ENCODE peak calls at places on chromosomes 4 and X, in seven cellular contexts. One of them, this sample, is unnamed.

GRCh38 chr4:71377561-71377960 is 38.7 kb downstream of the SLC4A4 start:
- DNase-seq in A549: peak; percentile 42
- DNase-seq in SK-N-SH: no peak
- DNase-seq in stomach: no peak
- DNase-seq in ovary: no peak
- DNase-seq in transverse colon: no peak
- DNase-seq in upper lobe of left lung: no peak
- DNase-seq in this sample: no peak

GRCh38 chrX:16461968-16462367 is 188.0 kb upstream of the S100G start:
- DNase-seq in A549: no peak
- DNase-seq in SK-N-SH: no peak
- DNase-seq in stomach: no peak
- DNase-seq in ovary: no peak
- DNase-seq in transverse colon: no peak
- DNase-seq in upper lobe of left lung: no peak
- DNase-seq in this sample: no peak

GRCh38 chrX:30275498-30275897 is 28.6 kb downstream of the MAGEB1 start:
- DNase-seq in A549: peak; percentile 55
- DNase-seq in SK-N-SH: no peak
- DNase-seq in stomach: no peak
- DNase-seq in ovary: no peak
- DNase-seq in transverse colon: no peak
- DNase-seq in upper lobe of left lung: no peak
- DNase-seq in this sample: no peak

GRCh38 chr4:99157478-99157935 is 13.4 kb upstream of the ADH4 start:
- DNase-seq in A549: peak; percentile 38
- DNase-seq in SK-N-SH: no peak
- DNase-seq in stomach: no peak
- DNase-seq in ovary: no peak
- DNase-seq in transverse colon: no peak
- DNase-seq in upper lobe of left lung: no peak
- DNase-seq in this sample: no peak

GRCh38 chr4:156378053-156378665 is 424.5 kb upstream of the CTSO start:
- DNase-seq in A549: peak; percentile 14
- DNase-seq in SK-N-SH: peak; percentile 23
- DNase-seq in stomach: no peak
- DNase-seq in ovary: peak; percentile 8
- DNase-seq in transverse colon: no peak
- DNase-seq in upper lobe of left lung: no peak
- DNase-seq in this sample: no peak

GRCh38 chr4:41264212-41264611 is 7.5 kb downstream of the UCHL1 start:
- DNase-seq in A549: no peak
- DNase-seq in SK-N-SH: no peak
- DNase-seq in stomach: no peak
- DNase-seq in ovary: no peak
- DNase-seq in transverse colon: no peak
- DNase-seq in upper lobe of left lung: no peak
- DNase-seq in this sample: no peak

GRCh38 chr4:3719191-3719590 is 47.0 kb upstream of the ADRA2C start:
- DNase-seq in A549: no peak
- DNase-seq in SK-N-SH: no peak
- DNase-seq in stomach: no peak
- DNase-seq in ovary: no peak
- DNase-seq in transverse colon: no peak
- DNase-seq in upper lobe of left lung: no peak
- DNase-seq in this sample: no peak

GRCh38 chr4:185933078-185933581 is 121.1 kb upstream of the SORBS2 start:
- DNase-seq in A549: no peak
- DNase-seq in SK-N-SH: no peak
- DNase-seq in stomach: no peak
- DNase-seq in ovary: no peak
- DNase-seq in transverse colon: no peak
- DNase-seq in upper lobe of left lung: no peak
- DNase-seq in this sample: no peak

GRCh38 chr4:120293341-120293740 is 226.7 kb upstream of the MAD2L1 start:
- DNase-seq in A549: no peak
- DNase-seq in SK-N-SH: no peak
- DNase-seq in stomach: no peak
- DNase-seq in ovary: no peak
- DNase-seq in transverse colon: no peak
- DNase-seq in upper lobe of left lung: no peak
- DNase-seq in this sample: no peak

GRCh38 chr4:80713409-80713808 is 317.1 kb upstream of the BMP3 start:
- DNase-seq in A549: no peak
- DNase-seq in SK-N-SH: no peak
- DNase-seq in stomach: no peak
- DNase-seq in ovary: no peak
- DNase-seq in transverse colon: peak; percentile 8
- DNase-seq in upper lobe of left lung: no peak
- DNase-seq in this sample: peak; percentile 76

GRCh38 chr4:99248714-99249113 is 29.7 kb upstream of the ADH6 start:
- DNase-seq in A549: no peak
- DNase-seq in SK-N-SH: no peak
- DNase-seq in stomach: no peak
- DNase-seq in ovary: no peak
- DNase-seq in transverse colon: no peak
- DNase-seq in upper lobe of left lung: no peak
- DNase-seq in this sample: no peak

GRCh38 chr4:74583757-74584156 is 138.8 kb downstream of the AREG start:
- DNase-seq in A549: peak; percentile 17
- DNase-seq in SK-N-SH: no peak
- DNase-seq in stomach: no peak
- DNase-seq in ovary: no peak
- DNase-seq in transverse colon: no peak
- DNase-seq in upper lobe of left lung: no peak
- DNase-seq in this sample: no peak

GRCh38 chr4:123939621-123940020 is 543.0 kb downstream of the SPRY1 start:
- DNase-seq in A549: no peak
- DNase-seq in SK-N-SH: no peak
- DNase-seq in stomach: no peak
- DNase-seq in ovary: no peak
- DNase-seq in transverse colon: no peak
- DNase-seq in upper lobe of left lung: no peak
- DNase-seq in this sample: no peak

GRCh38 chr4:123833156-123833555 is 436.6 kb downstream of the SPRY1 start:
- DNase-seq in A549: no peak
- DNase-seq in SK-N-SH: no peak
- DNase-seq in stomach: no peak
- DNase-seq in ovary: no peak
- DNase-seq in transverse colon: no peak
- DNase-seq in upper lobe of left lung: no peak
- DNase-seq in this sample: no peak

GRCh38 chrX:13845721-13846378 is 29.0 kb upstream of the GPM6B start:
- DNase-seq in A549: no peak
- DNase-seq in SK-N-SH: no peak
- DNase-seq in stomach: no peak
- DNase-seq in ovary: no peak
- DNase-seq in transverse colon: no peak
- DNase-seq in upper lobe of left lung: no peak
- DNase-seq in this sample: no peak

GRCh38 chrX:69128573-69128972 is 36.7 kb downstream of the PJA1 start:
- DNase-seq in A549: no peak
- DNase-seq in SK-N-SH: peak; percentile 63
- DNase-seq in stomach: peak; percentile 30
- DNase-seq in ovary: peak; percentile 51
- DNase-seq in transverse colon: no peak
- DNase-seq in upper lobe of left lung: peak; percentile 85
- DNase-seq in this sample: no peak

GRCh38 chr4:47785196-47785595 is 52.7 kb downstream of the CORIN start:
- DNase-seq in A549: no peak
- DNase-seq in SK-N-SH: no peak
- DNase-seq in stomach: no peak
- DNase-seq in ovary: no peak
- DNase-seq in transverse colon: no peak
- DNase-seq in upper lobe of left lung: no peak
- DNase-seq in this sample: no peak

GRCh38 chrX:35244796-35245508 is 302.4 kb downstream of the FAM47B start:
- DNase-seq in A549: no peak
- DNase-seq in SK-N-SH: no peak
- DNase-seq in stomach: no peak
- DNase-seq in ovary: no peak
- DNase-seq in transverse colon: no peak
- DNase-seq in upper lobe of left lung: peak; percentile 39
- DNase-seq in this sample: no peak

GRCh38 chrX:13000311-13000811 is 25.5 kb downstream of the TMSB4X start:
- DNase-seq in A549: no peak
- DNase-seq in SK-N-SH: no peak
- DNase-seq in stomach: no peak
- DNase-seq in ovary: no peak
- DNase-seq in transverse colon: no peak
- DNase-seq in upper lobe of left lung: no peak
- DNase-seq in this sample: no peak

GRCh38 chr4:6674500-6675149 is 19.1 kb upstream of the S100P start:
- DNase-seq in A549: peak; percentile 66
- DNase-seq in SK-N-SH: peak; percentile 62
- DNase-seq in stomach: peak; percentile 58
- DNase-seq in ovary: no peak
- DNase-seq in transverse colon: peak; percentile 64
- DNase-seq in upper lobe of left lung: no peak
- DNase-seq in this sample: no peak

GRCh38 chrX:68045008-68045577 is 388.2 kb downstream of the OPHN1 start:
- DNase-seq in A549: no peak
- DNase-seq in SK-N-SH: no peak
- DNase-seq in stomach: no peak
- DNase-seq in ovary: no peak
- DNase-seq in transverse colon: no peak
- DNase-seq in upper lobe of left lung: no peak
- DNase-seq in this sample: no peak

GRCh38 chrX:9535101-9535500 is 70.2 kb downstream of the TBL1X start:
- DNase-seq in A549: no peak
- DNase-seq in SK-N-SH: no peak
- DNase-seq in stomach: no peak
- DNase-seq in ovary: no peak
- DNase-seq in transverse colon: no peak
- DNase-seq in upper lobe of left lung: no peak
- DNase-seq in this sample: no peak

GRCh38 chrX:38192007-38192625 is 28.6 kb downstream of the SRPX start:
- DNase-seq in A549: peak; percentile 14
- DNase-seq in SK-N-SH: peak; percentile 37
- DNase-seq in stomach: peak; percentile 28
- DNase-seq in ovary: no peak
- DNase-seq in transverse colon: peak; percentile 12
- DNase-seq in upper lobe of left lung: no peak
- DNase-seq in this sample: no peak

GRCh38 chrX:103540145-103540544 is 20.9 kb upstream of the RAB40A start:
- DNase-seq in A549: no peak
- DNase-seq in SK-N-SH: no peak
- DNase-seq in stomach: no peak
- DNase-seq in ovary: no peak
- DNase-seq in transverse colon: no peak
- DNase-seq in upper lobe of left lung: no peak
- DNase-seq in this sample: no peak
- TF ChIP-seq EP300 in A549: no peak
- TF ChIP-seq EP300 in SK-N-SH: no peak
- TF ChIP-seq EP300 in stomach: no peak
- TF ChIP-seq EP300 in ovary: no peak
- TF ChIP-seq EP300 in transverse colon: no peak
- TF ChIP-seq EP300 in upper lobe of left lung: no peak
- TF ChIP-seq EP300 in this sample: no peak

DNA sequence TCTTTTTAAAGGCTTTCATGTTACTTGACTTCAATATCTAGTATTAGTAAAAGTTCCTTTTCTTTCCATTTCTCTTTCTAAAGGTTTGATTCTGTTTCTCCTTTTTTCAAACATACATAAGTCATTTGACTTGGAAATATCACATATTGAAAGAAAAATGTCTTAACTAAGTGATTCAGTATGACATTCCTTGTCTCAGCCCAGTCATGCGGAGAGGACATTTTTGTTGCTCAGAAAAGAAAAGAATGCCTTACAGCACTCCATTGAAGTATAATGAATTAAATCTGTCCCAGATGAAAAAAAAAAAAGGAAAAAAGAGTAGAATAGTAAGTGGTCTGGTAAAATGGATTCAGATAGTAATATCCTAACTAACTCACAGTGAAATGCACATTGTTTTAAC is 466.1 kb downstream of the ADGRL3 start:
- DNase-seq in A549: no peak
- DNase-seq in SK-N-SH: no peak
- DNase-seq in stomach: no peak
- DNase-seq in ovary: no peak
- DNase-seq in transverse colon: no peak
- DNase-seq in upper lobe of left lung: no peak
- DNase-seq in this sample: no peak
- TF ChIP-seq EP300 in A549: no peak
- TF ChIP-seq EP300 in SK-N-SH: no peak
- TF ChIP-seq EP300 in stomach: no peak
- TF ChIP-seq EP300 in ovary: no peak
- TF ChIP-seq EP300 in transverse colon: no peak
- TF ChIP-seq EP300 in upper lobe of left lung: no peak
- TF ChIP-seq EP300 in this sample: no peak

DNA sequence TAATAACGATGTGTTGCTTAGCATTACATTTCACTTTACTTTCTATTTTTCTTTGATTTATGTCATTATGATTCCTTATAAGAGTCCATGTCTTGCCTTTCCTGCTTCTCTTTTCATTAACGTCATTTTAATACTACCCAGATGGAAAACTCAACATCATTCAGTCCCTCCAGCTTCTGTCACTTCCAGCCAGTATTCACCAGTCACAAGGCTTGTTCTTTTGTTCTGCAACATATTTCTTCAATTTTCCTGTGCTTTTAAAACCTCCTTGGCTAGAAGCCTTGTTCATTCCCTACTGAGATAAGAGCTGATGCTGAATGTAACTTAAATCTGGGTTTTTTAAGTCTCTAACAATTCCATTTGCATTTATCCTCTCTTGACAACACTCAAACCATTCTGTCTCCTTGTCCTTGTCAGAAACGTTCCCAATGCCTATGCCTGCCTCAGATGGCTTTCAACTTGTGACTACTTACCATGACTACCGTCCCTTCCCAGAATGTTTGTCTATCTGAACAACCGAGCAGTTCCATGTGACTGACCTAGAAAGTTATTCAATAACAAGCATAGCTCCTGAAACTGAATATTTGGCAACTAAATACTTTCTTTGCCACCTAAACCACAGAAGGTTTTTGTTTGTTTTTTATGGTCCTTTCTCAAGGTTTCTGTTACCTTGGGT is 682.9 kb upstream of the GALNTL6 start:
- DNase-seq in A549: no peak
- DNase-seq in SK-N-SH: no peak
- DNase-seq in stomach: no peak
- DNase-seq in ovary: no peak
- DNase-seq in transverse colon: no peak
- DNase-seq in upper lobe of left lung: no peak
- DNase-seq in this sample: no peak
- TF ChIP-seq EP300 in A549: no peak
- TF ChIP-seq EP300 in SK-N-SH: no peak
- TF ChIP-seq EP300 in stomach: no peak
- TF ChIP-seq EP300 in ovary: no peak
- TF ChIP-seq EP300 in transverse colon: no peak
- TF ChIP-seq EP300 in upper lobe of left lung: no peak
- TF ChIP-seq EP300 in this sample: no peak

DNA sequence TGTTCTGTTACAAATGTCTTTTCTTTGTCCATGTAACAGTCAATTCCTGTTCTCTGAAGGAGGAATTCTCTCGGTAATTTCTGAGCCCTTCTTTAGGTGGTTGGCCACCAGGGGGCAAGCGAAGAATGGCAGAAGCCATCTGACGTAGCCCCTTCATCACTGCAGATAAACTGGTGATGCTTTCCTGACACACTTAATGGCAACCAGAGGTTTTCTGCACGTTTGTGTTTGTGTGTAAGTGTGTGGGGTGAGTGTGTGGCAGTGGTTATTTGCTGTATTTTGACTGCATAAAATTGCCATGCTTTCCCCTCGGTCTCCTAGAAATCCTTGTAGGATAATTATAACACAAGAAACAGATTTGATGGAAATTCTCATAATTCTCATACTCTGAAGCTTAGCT is 64.8 kb upstream of the STOX2 start:
- DNase-seq in A549: peak; percentile 74
- DNase-seq in SK-N-SH: peak; percentile 77
- DNase-seq in stomach: peak; percentile 88
- DNase-seq in ovary: peak; percentile 83
- DNase-seq in transverse colon: peak; percentile 81
- DNase-seq in upper lobe of left lung: no peak
- DNase-seq in this sample: peak; percentile 83
- TF ChIP-seq EP300 in A549: no peak
- TF ChIP-seq EP300 in SK-N-SH: peak; percentile 29
- TF ChIP-seq EP300 in stomach: no peak
- TF ChIP-seq EP300 in ovary: no peak
- TF ChIP-seq EP300 in transverse colon: no peak
- TF ChIP-seq EP300 in upper lobe of left lung: no peak
- TF ChIP-seq EP300 in this sample: no peak

This sample was measured in sigmoid colon.